ENCODE peak calls at places on chromosomes 5 and 9, in six cellular contexts. One of them, this sample, is unnamed.

GRCh38 chr5:43256261-43256966 is 56.8 kb downstream of the HMGCS1 start:
- DNase-seq in amniotic stem cell: no peak
- DNase-seq in mucosa of gallbladder: no peak
- DNase-seq in NCI-H1436: no peak
- DNase-seq in activated naive CD4-positive, alpha-beta T cell: no peak
- DNase-seq in CD8-positive, alpha-beta memory T cell: no peak
- DNase-seq in this sample: no peak

GRCh38 chr5:143931389-143931984 is 119.5 kb downstream of the HMHB1 start:
- DNase-seq in amniotic stem cell: no peak
- DNase-seq in activated naive CD4-positive, alpha-beta T cell: no peak
- DNase-seq in NCI-H1436: no peak
- DNase-seq in CD8-positive, alpha-beta memory T cell: no peak
- DNase-seq in mucosa of gallbladder: no peak
- DNase-seq in this sample: no peak

GRCh38 chr9:78286125-78286524 is 10.8 kb upstream of the PSAT1 start:
- DNase-seq in activated naive CD4-positive, alpha-beta T cell: no peak
- DNase-seq in CD8-positive, alpha-beta memory T cell: no peak
- DNase-seq in mucosa of gallbladder: no peak
- DNase-seq in NCI-H1436: no peak
- DNase-seq in amniotic stem cell: no peak
- DNase-seq in this sample: no peak

GRCh38 chr5:88732862-88733261 is 150.1 kb downstream of the MEF2C start:
- DNase-seq in mucosa of gallbladder: no peak
- DNase-seq in CD8-positive, alpha-beta memory T cell: no peak
- DNase-seq in activated naive CD4-positive, alpha-beta T cell: no peak
- DNase-seq in NCI-H1436: no peak
- DNase-seq in amniotic stem cell: no peak
- DNase-seq in this sample: no peak

GRCh38 chr5:131571669-131572168 is 63.3 kb downstream of the RAPGEF6 start:
- DNase-seq in NCI-H1436: no peak
- DNase-seq in mucosa of gallbladder: no peak
- DNase-seq in CD8-positive, alpha-beta memory T cell: no peak
- DNase-seq in activated naive CD4-positive, alpha-beta T cell: no peak
- DNase-seq in amniotic stem cell: no peak
- DNase-seq in this sample: no peak

GRCh38 chr9:36222449-36222848 is 31.7 kb downstream of the CLTA start:
- DNase-seq in CD8-positive, alpha-beta memory T cell: no peak
- DNase-seq in NCI-H1436: no peak
- DNase-seq in activated naive CD4-positive, alpha-beta T cell: no peak
- DNase-seq in mucosa of gallbladder: no peak
- DNase-seq in amniotic stem cell: no peak
- DNase-seq in this sample: no peak

GRCh38 chr5:140252470-140253126 is 50.3 kb downstream of the PFDN1 start:
- DNase-seq in amniotic stem cell: no peak
- DNase-seq in mucosa of gallbladder: no peak
- DNase-seq in CD8-positive, alpha-beta memory T cell: no peak
- DNase-seq in NCI-H1436: no peak
- DNase-seq in activated naive CD4-positive, alpha-beta T cell: no peak
- DNase-seq in this sample: no peak

GRCh38 chr5:1545798-1546355 is 22.1 kb upstream of the LPCAT1 start:
- DNase-seq in NCI-H1436: peak; percentile 86
- DNase-seq in amniotic stem cell: no peak
- DNase-seq in activated naive CD4-positive, alpha-beta T cell: no peak
- DNase-seq in mucosa of gallbladder: peak; percentile 11
- DNase-seq in CD8-positive, alpha-beta memory T cell: no peak
- DNase-seq in this sample: no peak

GRCh38 chr9:136847827-136848392 is 1.3 kb upstream of the PHPT1 start:
- DNase-seq in amniotic stem cell: peak; percentile 35
- DNase-seq in CD8-positive, alpha-beta memory T cell: peak; percentile 69
- DNase-seq in activated naive CD4-positive, alpha-beta T cell: peak; percentile 48
- DNase-seq in mucosa of gallbladder: peak; percentile 85
- DNase-seq in NCI-H1436: peak; percentile 45
- DNase-seq in this sample: no peak

GRCh38 chr9:96523429-96523828 is 73.5 kb downstream of the HABP4 start:
- DNase-seq in mucosa of gallbladder: peak; percentile 58
- DNase-seq in activated naive CD4-positive, alpha-beta T cell: no peak
- DNase-seq in amniotic stem cell: no peak
- DNase-seq in NCI-H1436: no peak
- DNase-seq in CD8-positive, alpha-beta memory T cell: no peak
- DNase-seq in this sample: no peak

This sample was measured in NCI-H1417 treated with DMSO at 0.1 percent for 48 hours.